ENCODE peak calls at places on chromosomes 7 and 10, in five cellular contexts. J is transverse colon, E is vagina, Y is adrenal gland, I is HepG2. K is an unnamed sample.

GRCh38 chr7:140512317-140513000 is 33.2 kb upstream of the MKRN1 start:
- DNase-seq in Y (peak; percentile 52), J (peak; percentile 96), E (no peak), I (peak; percentile 46), K (peak; percentile 72)

GRCh38 chr10:115710136-115710535 is 562.9 kb downstream of the GFRA1 start:
- DNase-seq in I (no peak), J (no peak), E (no peak), Y (no peak), K (no peak)

GRCh38 chr10:17200885-17201164 is 647 bp downstream of the TRDMT1 start:
- DNase-seq in Y (peak; percentile 47), I (no peak), J (peak; percentile 53), E (no peak), K (peak; percentile 70)

GRCh38 chr10:24501312-24501711 is 222.4 kb downstream of the ARHGAP21 start:
- DNase-seq in Y (no peak), E (no peak), J (no peak), I (no peak), K (no peak)

GRCh38 chr7:43516581-43517342 is 66.1 kb upstream of the STK17A start:
- DNase-seq in Y (no peak), J (no peak), E (no peak), I (no peak), K (no peak)

GRCh38 chr7:135664046-135664589 is 1.8 kb downstream of the STMP1 start:
- DNase-seq in I (peak; percentile 13), Y (no peak), E (no peak), J (no peak), K (no peak)

GRCh38 chr7:86653919-86654659 is 10.4 kb downstream of the GRM3 start:
- DNase-seq in E (no peak), I (no peak), J (no peak), Y (no peak), K (no peak)

GRCh38 chr7:55183897-55184296 is 165.1 kb downstream of the EGFR start:
- DNase-seq in Y (no peak), E (no peak), I (no peak), J (no peak), K (no peak)

GRCh38 chr10:52683776-52684175 is 88.8 kb downstream of the MBL2 start:
- DNase-seq in J (no peak), I (no peak), E (no peak), Y (no peak), K (no peak)

GRCh38 chr10:16183989-16184643 is 252.7 kb upstream of the PTER start:
- DNase-seq in E (no peak), I (no peak), J (no peak), Y (no peak), K (no peak)

GRCh38 chr7:124322561-124322960 is 289.7 kb upstream of the TMEM229A start:
- DNase-seq in E (no peak), J (no peak), Y (no peak), I (no peak), K (no peak)

GRCh38 chr7:73978681-73979563 is 49.1 kb upstream of the ELN start:
- DNase-seq in I (peak; percentile 89), E (peak; percentile 72), Y (no peak), J (peak; percentile 93), K (peak; percentile 64)

GRCh38 chr7:27199820-27200760 is at the start of gene HOXA13:
- DNase-seq in E (peak; percentile 90), J (peak; percentile 88), Y (no peak), I (no peak), K (peak; percentile 90)

GRCh38 chr10:27643296-27643695 is 102.3 kb downstream of the MKX start:
- DNase-seq in J (no peak), E (no peak), I (no peak), Y (no peak), K (no peak)

GRCh38 chr10:93110472-93111146 is 36.9 kb downstream of the CYP26A1 start:
- DNase-seq in I (no peak), J (no peak), E (no peak), Y (no peak), K (no peak)

GRCh38 chr7:117019287-117019686 is 66.0 kb downstream of the ST7 start:
- DNase-seq in E (no peak), I (no peak), J (no peak), Y (no peak), K (no peak)

GRCh38 chr10:62373995-62374861 is at the start of gene ZNF365:
- DNase-seq in Y (no peak), J (no peak), I (no peak), E (no peak), K (peak; percentile 64)

GRCh38 chr7:12490105-12490688 is 80.3 kb upstream of the SCIN start:
- DNase-seq in E (no peak), I (peak; percentile 5), Y (no peak), J (no peak), K (no peak)

GRCh38 chr7:148118371-148118770 is 472.2 kb upstream of the C7orf33 start:
- DNase-seq in E (no peak), Y (no peak), J (no peak), I (no peak), K (no peak)

GRCh38 chr10:13627459-13628310 is 40.9 kb downstream of the PRPF18 start:
- DNase-seq in I (no peak), Y (no peak), J (no peak), E (no peak), K (no peak)

GRCh38 chr7:106367018-106367420 is 82.2 kb upstream of the NAMPT start:
- DNase-seq in Y (no peak), E (no peak), I (peak; percentile 20), J (no peak), K (no peak)

GRCh38 chr10:70715853-70716795 is 43.8 kb downstream of the ADAMTS14 start:
- DNase-seq in J (no peak), I (peak; percentile 19), E (no peak), Y (peak; percentile 33), K (no peak)

GRCh38 chr7:76260171-76260703 is 42.2 kb upstream of the HSPB1 start:
- DNase-seq in J (no peak), E (no peak), I (peak; percentile 74), Y (peak; percentile 46), K (no peak)

GRCh38 chr7:28621369-28621807 is 209.1 kb downstream of the CREB5 start:
- DNase-seq in J (no peak), E (no peak), I (no peak), Y (no peak), K (no peak)

GRCh38 chr10:14459670-14460069 is 128.9 kb upstream of the FRMD4A start:
- DNase-seq in Y (no peak), J (no peak), E (no peak), I (no peak), K (no peak)

GRCh38 chr7:88610942-88611341 is 148.6 kb upstream of the ZNF804B start:
- DNase-seq in Y (no peak), J (no peak), I (no peak), E (no peak), K (no peak)

GRCh38 chr7:88615336-88615735 is 144.2 kb upstream of the ZNF804B start:
- DNase-seq in J (no peak), Y (no peak), I (no peak), E (no peak), K (no peak)

DNA sequence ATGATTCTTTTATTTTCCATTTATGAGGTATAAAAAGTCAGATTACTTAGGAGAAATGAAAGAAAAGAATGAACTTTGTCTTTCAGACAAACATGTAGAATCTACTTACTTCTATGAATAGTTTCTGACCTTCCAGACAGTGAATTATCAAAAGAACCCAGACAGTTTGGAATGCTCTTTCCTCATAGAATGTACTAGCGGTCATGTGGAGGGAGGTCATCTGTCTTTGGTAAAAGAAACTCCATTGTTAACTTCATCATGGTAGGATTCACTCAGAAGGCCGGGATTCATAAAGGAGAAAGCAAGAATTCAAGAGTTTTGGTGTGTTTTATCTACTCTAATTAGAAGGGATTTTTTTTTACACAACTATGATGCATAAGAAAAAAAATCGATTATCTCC is 144.8 kb upstream of the ZNF804B start:
- DNase-seq in E (no peak), J (no peak), I (no peak), Y (no peak), K (no peak)
- TF ChIP-seq POLR2A in E (no peak), J (no peak), I (no peak), Y (no peak), K (no peak)

DNA sequence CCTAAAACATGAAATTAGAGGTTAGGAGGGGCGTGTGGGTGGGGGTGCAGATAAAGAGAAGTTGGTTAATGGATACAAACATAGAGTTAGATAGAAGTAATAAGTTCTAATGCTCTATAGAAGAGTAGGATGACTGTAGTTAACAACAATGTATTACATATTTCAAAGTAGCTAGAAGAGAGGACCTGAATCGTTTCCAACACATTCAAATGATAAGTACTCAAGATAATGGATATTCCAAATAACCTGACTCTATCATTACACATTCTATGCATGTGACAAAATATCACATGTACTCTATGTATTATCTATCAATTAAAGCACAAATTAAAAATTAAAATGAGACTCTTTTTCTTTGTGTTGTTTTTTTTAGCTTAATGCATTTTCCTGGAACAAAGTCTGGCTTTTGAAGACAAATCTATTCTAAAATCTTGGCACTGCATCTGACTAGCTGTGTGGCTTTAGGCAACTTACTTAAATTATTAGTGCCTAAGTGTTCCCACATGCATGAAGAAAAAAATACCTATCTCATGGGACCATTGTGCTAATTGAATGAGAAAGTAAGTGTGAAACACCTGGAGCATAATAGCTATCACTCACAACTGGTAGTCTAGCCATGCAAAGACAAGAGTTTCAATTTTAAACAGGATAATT is 75.7 kb downstream of the SEMA3C start:
- DNase-seq in E (no peak), J (no peak), I (no peak), Y (no peak), K (no peak)
- H3K27ac ChIP-seq in E (no peak overlapping the region), J (no peak overlapping the region), I (no peak overlapping the region), Y (no peak overlapping the region), K (peak overlapping the region; percentile 41)

GRCh38 chr7:6634021-6634420 is 3.1 kb upstream of the ZNF316 start:
- DNase-seq in E (no peak), J (no peak), Y (no peak), I (no peak), K (no peak)
- TF ChIP-seq POLR2A in E (no peak), J (no peak), Y (no peak), I (no peak), K (no peak)

GRCh38 chr7:77940647-77941046 is 142.1 kb downstream of the PHTF2 start:
- DNase-seq in J (peak; percentile 16), I (peak; percentile 36), Y (peak; percentile 36), E (no peak), K (no peak)

GRCh38 chr7:77942431-77942830 is 143.9 kb downstream of the PHTF2 start:
- DNase-seq in I (no peak), E (no peak), Y (no peak), J (no peak), K (no peak)

DNA sequence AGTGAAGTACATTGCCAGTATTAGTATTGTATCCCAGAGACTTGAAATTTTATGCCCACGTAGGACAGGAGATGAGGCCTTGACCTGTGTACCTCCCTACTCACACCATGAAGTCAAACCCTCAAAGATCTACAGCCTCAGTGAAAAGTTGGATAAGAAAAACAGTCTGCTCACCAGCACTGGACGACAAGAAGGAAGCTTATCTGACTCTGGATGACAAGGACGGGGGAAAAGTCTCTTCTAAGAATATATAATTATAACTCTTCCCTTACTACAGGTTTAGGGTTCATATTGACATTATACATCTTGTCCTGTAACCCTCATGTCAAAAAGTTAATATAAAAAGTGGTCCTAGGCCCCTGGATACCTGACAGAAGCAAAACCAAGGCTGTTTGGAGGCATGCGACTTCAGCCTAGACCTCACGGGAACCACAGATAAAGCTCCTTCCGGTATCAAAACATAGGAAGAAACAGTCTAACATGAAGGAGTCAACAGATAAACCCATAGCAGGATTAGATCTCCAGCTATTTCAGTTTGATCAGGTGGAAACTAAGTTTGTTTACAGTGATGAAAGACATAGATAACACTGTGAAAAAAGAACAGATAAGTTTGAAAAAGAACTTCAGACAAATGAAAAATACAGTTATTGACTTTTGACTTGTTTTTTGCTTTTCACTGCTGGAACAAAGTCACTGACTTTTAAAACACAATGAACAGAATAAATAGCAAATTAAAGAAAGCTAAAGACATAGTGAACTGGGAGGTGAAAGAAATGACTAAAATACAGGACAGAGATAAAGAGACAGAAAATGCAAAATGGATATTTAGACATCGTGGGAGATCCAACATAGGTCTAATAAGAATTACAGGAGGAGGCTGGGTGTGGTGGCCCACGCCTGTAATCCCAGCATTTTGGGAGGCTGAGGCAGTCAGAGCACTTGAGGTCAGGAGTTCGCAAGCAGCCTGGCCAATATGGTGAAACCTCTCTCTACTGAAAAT is 145.9 kb downstream of the PHTF2 start:
- DNase-seq in J (no peak), I (no peak), Y (no peak), E (no peak), K (no peak)
- H3K27ac ChIP-seq in J (no peak overlapping the region), I (no peak overlapping the region), Y (no peak overlapping the region), E (no peak overlapping the region), K (no peak overlapping the region)